ENCODE peak calls at places on chromosomes 6 and 20, in seven cellular contexts. Q is epithelial cell of esophagus; I is fibroblast of mammary gland; H is progenitor cell of endocrine pancreas; C is CD4-positive, alpha-beta T cell; R is uterus; B is bronchial epithelial cell. S is an unnamed sample.

GRCh38 chr20:47231382-47232042 is 125.0 kb downstream of the ZMYND8 start:
- DNase-seq in Q (no peak), I (no peak), H (no peak), C (no peak), R (no peak), B (no peak), S (no peak)

GRCh38 chr6:108002365-108003221 is 44.6 kb upstream of the SEC63 start:
- DNase-seq in Q (peak), I (peak), H (no peak), C (no peak), R (no peak), B (peak), S (no peak)

GRCh38 chr6:88869263-88870023 is 94.0 kb downstream of the RNGTT start:
- DNase-seq in Q (no peak), I (peak), H (no peak), C (no peak), R (no peak), B (no peak), S (no peak)

GRCh38 chr20:51579137-51579536 is 36.6 kb upstream of the NFATC2 start:
- DNase-seq in Q (no peak), I (peak), H (no peak), C (no peak), R (no peak), B (no peak), S (no peak)

GRCh38 chr20:4810446-4811019 is 88.8 kb downstream of the PRND start:
- DNase-seq in Q (no peak), I (no peak), H (no peak), C (no peak), R (no peak), B (no peak), S (no peak)

GRCh38 chr6:127483399-127484055 is 24.3 kb upstream of the KIAA0408 start:
- DNase-seq in Q (no peak), I (no peak), H (no peak), C (no peak), R (no peak), B (no peak), S (no peak)

GRCh38 chr6:49110876-49111275 is 352.2 kb downstream of the MMUT start:
- DNase-seq in Q (no peak), I (no peak), H (no peak), C (no peak), R (no peak), B (no peak), S (no peak)

GRCh38 chr6:169850746-169851145 is 99.3 kb downstream of the ERMARD start:
- DNase-seq in Q (no peak), I (no peak), H (no peak), C (no peak), R (no peak), B (no peak), S (no peak)

GRCh38 chr6:292506-293184 is 358 bp downstream of the DUSP22 start:
- DNase-seq in Q (peak), I (peak), H (peak), C (peak), R (peak), B (peak), S (peak)

GRCh38 chr20:46808565-46808964 is 86.1 kb upstream of the EYA2 start:
- DNase-seq in Q (no peak), I (no peak), H (no peak), C (no peak), R (no peak), B (no peak), S (no peak)

GRCh38 chr6:41039060-41039998 is at the start of gene UNC5CL:
- DNase-seq in Q (peak), I (peak), H (no peak), C (peak), R (no peak), B (peak), S (no peak)

GRCh38 chr20:1125266-1125665 is 6.9 kb downstream of the PSMF1 start:
- DNase-seq in Q (no peak), I (no peak), H (no peak), C (no peak), R (no peak), B (no peak), S (no peak)

GRCh38 chr6:159170999-159171712 is 2.0 kb downstream of the FNDC1 start:
- DNase-seq in Q (peak), I (peak), H (no peak), C (no peak), R (peak), B (peak), S (no peak)

GRCh38 chr6:159170333-159170672 is 1.1 kb downstream of the FNDC1 start:
- DNase-seq in Q (no peak), I (no peak), H (no peak), C (no peak), R (no peak), B (no peak), S (no peak)

GRCh38 chr6:159169557-159170332 is 545 bp downstream of the FNDC1 start:
- DNase-seq in Q (peak), I (peak), H (peak), C (no peak), R (peak), B (peak), S (no peak)

GRCh38 chr6:159169193-159169555 is at the start of gene FNDC1:
- DNase-seq in Q (no peak), I (no peak), H (peak), C (no peak), R (peak), B (no peak), S (no peak)

DNA sequence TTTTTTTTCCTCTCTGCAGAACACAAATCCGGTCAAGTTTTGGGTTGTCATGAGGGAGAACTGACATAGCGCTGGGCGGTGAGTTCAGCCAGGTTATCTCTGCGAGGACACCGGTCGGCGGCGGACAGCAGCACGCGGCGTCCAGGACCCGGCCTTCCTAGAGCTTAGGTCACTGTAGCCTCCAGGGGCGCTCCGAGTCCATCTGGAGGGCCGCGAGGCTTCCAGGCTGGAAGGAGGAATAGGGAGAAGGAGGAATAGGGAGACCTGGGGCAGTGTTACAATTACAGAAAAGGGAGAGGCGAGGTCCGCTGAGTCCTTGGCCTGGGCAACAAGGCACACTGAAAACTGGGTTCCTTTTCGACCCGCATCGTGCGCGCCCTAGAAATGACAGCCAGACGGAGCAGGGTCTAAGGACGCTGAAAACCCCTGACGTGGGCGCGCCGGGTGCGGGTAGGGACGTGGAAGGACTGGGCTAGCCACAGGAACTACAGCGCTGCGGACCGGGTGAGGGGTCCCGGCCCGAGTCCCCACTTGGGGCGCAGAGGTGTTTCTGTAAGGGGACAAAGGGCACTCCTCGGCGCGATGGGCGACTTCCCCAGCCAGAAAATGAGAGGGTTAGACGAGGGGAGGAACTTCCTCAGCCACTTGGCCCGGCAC is 536 bp upstream of the FNDC1 start:
- DNase-seq in Q (no peak), I (peak), H (peak), C (no peak), R (peak), B (no peak), S (no peak)
- TF ChIP-seq CTCF in Q (no peak), I (peak), H (peak), C (no peak), R (peak), B (no peak), S (peak)

DNA sequence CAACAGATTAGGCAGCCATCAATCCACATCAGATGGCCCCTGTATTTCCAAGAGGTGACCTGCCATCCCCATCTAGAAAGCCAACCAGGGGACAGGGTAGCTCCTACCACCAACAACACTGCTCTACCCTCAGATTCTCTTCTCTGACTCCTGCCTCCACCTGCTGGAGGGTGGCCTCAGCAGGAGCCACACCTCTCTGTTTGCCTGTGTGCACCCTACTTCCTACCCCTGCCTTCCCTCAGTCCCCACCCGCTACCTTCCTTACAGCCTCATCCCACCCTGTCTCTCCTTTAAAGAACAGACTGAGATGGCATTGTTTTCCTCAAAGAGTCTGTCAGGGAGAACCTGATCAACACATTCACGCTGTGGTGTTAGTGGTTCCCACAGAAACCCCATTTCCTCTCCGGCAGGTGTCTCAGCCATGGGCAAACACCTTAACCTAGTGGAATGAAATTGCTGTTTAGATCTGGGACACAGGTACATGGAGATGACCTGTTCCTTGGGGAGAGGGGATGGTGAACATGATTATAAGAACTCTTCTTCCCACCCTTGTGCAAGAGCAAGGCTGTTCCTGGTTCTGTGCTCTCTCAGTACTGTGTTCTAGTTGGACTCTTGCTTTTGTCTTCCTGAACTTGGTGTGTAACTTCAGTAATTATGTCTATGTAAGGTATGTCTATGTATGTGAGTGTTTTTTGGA is 1.8 kb downstream of the ENTPD6 start:
- DNase-seq in Q (no peak), I (no peak), H (no peak), C (peak), R (no peak), B (no peak), S (peak)
- TF ChIP-seq CTCF in Q (peak), I (no peak), H (no peak), C (no peak), R (no peak), B (peak), S (no peak)

GRCh38 chr6:111668410-111668809 is 62.7 kb upstream of the TRAF3IP2 start:
- DNase-seq in Q (no peak), I (no peak), H (no peak), C (no peak), R (no peak), B (no peak), S (no peak)
- TF ChIP-seq CTCF in Q (peak), I (peak), H (peak), C (no peak), R (no peak), B (peak), S (no peak)

GRCh38 chr6:157989541-157990289 is 8.1 kb downstream of the SYNJ2 start:
- DNase-seq in Q (peak), I (peak), H (no peak), C (no peak), R (peak), B (peak), S (no peak)
- TF ChIP-seq CTCF in Q (no peak), I (no peak), H (no peak), C (no peak), R (no peak), B (no peak), S (no peak)

S was measured in esophagus muscularis mucosa.